ENCODE peak calls at places on chromosomes 6 and 20, in five cellular contexts. P is fibroblast of lung, X is neural progenitor cell, T is mammary epithelial cell, K is GM12878. B is an unnamed sample.

GRCh38 chr6:44650947-44651346 is 263.4 kb downstream of the CDC5L start:
- DNase-seq in P (no peak), X (no peak), T (peak), K (no peak), B (no peak)

GRCh38 chr6:158086054-158086705 is 81.9 kb downstream of the SERAC1 start:
- DNase-seq in P (peak), X (no peak), T (no peak), K (no peak), B (no peak)

GRCh38 chr6:36290668-36291620 is 21.1 kb downstream of the PNPLA1 start:
- DNase-seq in P (peak), X (no peak), T (peak), K (no peak), B (peak)

GRCh38 chr6:43575105-43575771 is 600 bp downstream of the XPO5 start:
- DNase-seq in P (peak), X (peak), T (no peak), K (no peak), B (no peak)

GRCh38 chr6:47476794-47477496 is 644 bp upstream of the CD2AP start:
- DNase-seq in P (peak), X (no peak), T (no peak), K (no peak), B (no peak)

GRCh38 chr6:137775720-137776119 is 91.3 kb upstream of the TNFAIP3 start:
- DNase-seq in P (no peak), X (no peak), T (no peak), K (no peak), B (no peak)

GRCh38 chr6:125747589-125748533 is 1.6 kb upstream of the HEY2 start:
- DNase-seq in P (no peak), X (peak), T (peak), K (no peak), B (no peak)

GRCh38 chr6:126040826-126041225 is 54.5 kb downstream of the TRMT11 start:
- DNase-seq in P (peak), X (no peak), T (peak), K (no peak), B (peak)

GRCh38 chr6:91023529-91023928 is 436.7 kb upstream of the MAP3K7 start:
- DNase-seq in P (no peak), X (no peak), T (no peak), K (no peak), B (no peak)

GRCh38 chr20:53652090-53652858 is 58.6 kb upstream of the ZNF217 start:
- DNase-seq in P (peak), X (no peak), T (no peak), K (peak), B (peak)

GRCh38 chr6:113122060-113122459 is 735.1 kb upstream of the MARCKS start:
- DNase-seq in P (peak), X (peak), T (peak), K (no peak), B (peak)

GRCh38 chr20:30485331-30486102 is 771.9 kb upstream of the DEFB115 start:
- DNase-seq in P (no peak), X (no peak), T (no peak), K (no peak), B (no peak)

GRCh38 chr6:139442188-139442625 is 67.8 kb upstream of the CITED2 start:
- DNase-seq in P (no peak), X (no peak), T (no peak), K (no peak), B (peak)

GRCh38 chr6:121260651-121261102 is 73.6 kb downstream of the TBC1D32 start:
- DNase-seq in P (peak), X (no peak), T (peak), K (no peak), B (no peak)

GRCh38 chr20:11432407-11432806 is 485.3 kb upstream of the BTBD3 start:
- DNase-seq in P (peak), X (no peak), T (peak), K (no peak), B (no peak)

GRCh38 chr6:121413831-121414368 is 21.5 kb upstream of the GJA1 start:
- DNase-seq in P (peak), X (no peak), T (no peak), K (no peak), B (no peak)

GRCh38 chr6:12203001-12203400 is 87.2 kb upstream of the EDN1 start:
- DNase-seq in P (peak), X (peak), T (no peak), K (no peak), B (no peak)

GRCh38 chr20:35947489-35947888 is 6.8 kb downstream of the SCAND1 start:
- DNase-seq in P (peak), X (peak), T (peak), K (no peak), B (no peak)

GRCh38 chr6:137099689-137100398 is 55.1 kb upstream of the IL20RA start:
- DNase-seq in P (no peak), X (no peak), T (no peak), K (no peak), B (no peak)

GRCh38 chr20:63844384-63845025 is 13.4 kb upstream of the ZBTB46 start:
- DNase-seq in P (no peak), X (no peak), T (no peak), K (no peak), B (no peak)

GRCh38 chr6:138590796-138591709 is 91.8 kb upstream of the NHSL1 start:
- DNase-seq in P (peak), X (peak), T (peak), K (peak), B (peak)

GRCh38 chr6:684831-685636 is 7.9 kb downstream of the EXOC2 start:
- DNase-seq in P (peak), X (no peak), T (peak), K (peak), B (no peak)

GRCh38 chr6:36028088-36028886 is 679 bp downstream of the MAPK14 start:
- DNase-seq in P (peak), X (no peak), T (peak), K (no peak), B (peak)

GRCh38 chr6:147003186-147003585 is 201.0 kb upstream of the STXBP5 start:
- DNase-seq in P (no peak), X (no peak), T (no peak), K (no peak), B (no peak)

GRCh38 chr20:23128461-23129125 is 42.5 kb upstream of the CD93 start:
- DNase-seq in P (no peak), X (no peak), T (no peak), K (no peak), B (no peak)

DNA sequence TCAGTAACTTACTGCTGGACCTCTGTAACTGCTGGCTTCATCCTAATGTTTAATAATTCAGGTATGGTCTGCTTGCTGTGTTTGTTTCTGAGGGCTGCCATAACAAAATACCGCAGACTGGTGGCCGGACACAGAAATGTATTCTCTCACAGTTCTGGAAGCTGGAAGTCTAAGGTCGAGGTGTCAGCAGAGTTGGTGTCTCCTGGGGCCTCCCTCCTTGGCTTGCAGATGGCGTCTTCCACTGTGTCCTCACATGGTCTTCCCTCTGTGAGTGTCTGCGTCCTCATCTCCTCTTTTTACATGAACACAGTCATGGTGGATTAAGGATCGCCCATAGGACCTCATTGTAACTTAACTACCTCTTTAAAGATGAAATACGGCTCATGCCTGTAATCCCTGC is 389.7 kb upstream of the JARID2 start:
- DNase-seq in P (no peak), X (no peak), T (no peak), K (no peak), B (no peak)
- TF ChIP-seq EZH2 in P (no peak), X (no peak), T (no peak), K (no peak), B (no peak)

GRCh38 chr6:15401769-15402250 is 155.9 kb downstream of the JARID2 start:
- DNase-seq in P (no peak), X (no peak), T (no peak), K (no peak), B (peak)
- TF ChIP-seq EZH2 in P (no peak), X (no peak), T (no peak), K (no peak), B (no peak)

DNA sequence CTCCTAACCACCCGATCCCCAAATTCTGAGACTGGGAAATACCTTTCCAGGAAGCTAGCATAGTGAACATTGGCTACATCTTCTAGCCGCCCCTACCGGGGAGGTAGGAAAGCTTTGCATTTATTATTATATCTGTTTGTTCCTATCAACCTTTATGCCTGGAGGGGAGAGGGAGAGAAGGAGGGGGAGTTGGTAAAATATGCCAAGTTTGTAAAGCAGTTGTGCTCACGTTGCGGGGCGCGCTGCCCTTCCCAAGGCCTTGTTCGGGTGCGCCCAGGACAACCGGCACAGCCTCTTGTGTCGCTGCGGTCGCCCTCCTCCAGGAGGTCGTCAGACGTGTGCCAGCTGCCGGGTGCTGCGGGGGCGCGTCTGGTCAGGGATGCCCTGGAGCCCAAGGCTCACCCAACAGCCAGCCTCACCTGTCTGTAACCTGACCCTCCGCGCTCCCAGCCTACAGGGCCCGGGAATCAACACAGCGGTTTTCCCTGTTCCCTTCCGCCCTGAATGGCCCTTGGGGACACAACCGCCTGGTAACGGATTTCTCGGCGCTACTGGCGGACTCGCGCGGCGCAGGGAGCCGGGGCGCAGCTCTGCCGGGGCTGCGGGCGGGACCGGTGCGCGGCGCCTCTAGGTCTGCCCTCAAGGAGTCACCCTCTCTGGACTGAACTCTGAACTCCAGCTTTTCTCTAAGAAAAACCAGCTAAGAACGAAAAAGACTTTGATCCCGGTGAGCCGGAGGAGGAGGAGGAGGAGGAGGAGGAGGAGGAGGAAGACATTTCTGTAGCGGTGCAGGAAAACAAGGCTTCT is 1.1 kb upstream of the OVOL2 start:
- DNase-seq in P (no peak), X (peak), T (peak), K (no peak), B (peak)
- TF ChIP-seq EZH2 in P (peak), X (peak), T (no peak), K (no peak), B (no peak)

DNA sequence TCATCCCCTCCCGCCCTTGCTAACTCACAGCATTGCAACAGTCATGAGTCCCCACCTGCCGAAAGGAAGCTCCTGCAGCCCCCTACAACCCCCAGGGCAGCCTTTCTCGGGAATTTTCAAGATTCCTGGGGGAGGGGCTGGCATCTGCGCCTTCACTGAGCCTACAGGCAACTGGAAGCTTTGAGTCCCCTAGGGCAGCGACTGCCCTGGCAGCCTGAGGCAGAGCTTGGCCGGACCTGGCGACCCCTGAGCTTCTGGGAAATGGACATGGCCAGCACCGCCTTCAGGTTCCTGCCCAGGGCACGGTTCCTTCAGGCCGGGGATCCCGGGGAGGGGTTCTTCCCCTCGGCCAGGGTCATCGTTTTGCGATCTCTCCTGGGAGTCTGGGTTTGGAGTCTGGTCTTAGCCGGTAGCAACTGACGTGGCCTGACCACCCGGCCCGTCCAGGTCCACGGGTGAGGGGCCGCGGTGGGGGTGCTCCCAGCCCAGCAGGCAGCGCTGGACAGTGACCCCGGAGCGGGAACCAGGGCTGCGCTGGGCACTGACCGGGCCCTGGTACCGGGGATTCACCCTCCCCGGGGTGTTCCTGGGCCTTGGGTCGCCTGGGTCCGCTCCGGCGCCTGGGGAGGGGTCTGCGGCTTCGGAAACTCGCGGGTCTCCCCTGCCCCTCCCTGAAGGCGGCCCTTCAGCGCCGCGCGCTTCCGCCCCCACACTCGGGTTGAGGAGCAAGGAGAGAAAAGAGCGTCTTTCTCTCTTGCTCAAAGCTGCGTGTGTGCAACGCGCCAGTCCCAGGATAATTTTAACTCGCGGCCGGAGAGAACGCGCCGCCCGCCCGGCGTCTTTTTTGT is 595 bp upstream of the COL9A3 start:
- DNase-seq in P (no peak), X (peak), T (no peak), K (no peak), B (no peak)
- TF ChIP-seq EZH2 in P (peak), X (peak), T (no peak), K (peak), B (no peak)

GRCh38 chr6:150183966-150184365 is 41.1 kb downstream of the PPP1R14C start:
- DNase-seq in P (no peak), X (no peak), T (no peak), K (no peak), B (no peak)
- TF ChIP-seq EZH2 in P (no peak), X (no peak), T (no peak), K (no peak), B (no peak)

DNA sequence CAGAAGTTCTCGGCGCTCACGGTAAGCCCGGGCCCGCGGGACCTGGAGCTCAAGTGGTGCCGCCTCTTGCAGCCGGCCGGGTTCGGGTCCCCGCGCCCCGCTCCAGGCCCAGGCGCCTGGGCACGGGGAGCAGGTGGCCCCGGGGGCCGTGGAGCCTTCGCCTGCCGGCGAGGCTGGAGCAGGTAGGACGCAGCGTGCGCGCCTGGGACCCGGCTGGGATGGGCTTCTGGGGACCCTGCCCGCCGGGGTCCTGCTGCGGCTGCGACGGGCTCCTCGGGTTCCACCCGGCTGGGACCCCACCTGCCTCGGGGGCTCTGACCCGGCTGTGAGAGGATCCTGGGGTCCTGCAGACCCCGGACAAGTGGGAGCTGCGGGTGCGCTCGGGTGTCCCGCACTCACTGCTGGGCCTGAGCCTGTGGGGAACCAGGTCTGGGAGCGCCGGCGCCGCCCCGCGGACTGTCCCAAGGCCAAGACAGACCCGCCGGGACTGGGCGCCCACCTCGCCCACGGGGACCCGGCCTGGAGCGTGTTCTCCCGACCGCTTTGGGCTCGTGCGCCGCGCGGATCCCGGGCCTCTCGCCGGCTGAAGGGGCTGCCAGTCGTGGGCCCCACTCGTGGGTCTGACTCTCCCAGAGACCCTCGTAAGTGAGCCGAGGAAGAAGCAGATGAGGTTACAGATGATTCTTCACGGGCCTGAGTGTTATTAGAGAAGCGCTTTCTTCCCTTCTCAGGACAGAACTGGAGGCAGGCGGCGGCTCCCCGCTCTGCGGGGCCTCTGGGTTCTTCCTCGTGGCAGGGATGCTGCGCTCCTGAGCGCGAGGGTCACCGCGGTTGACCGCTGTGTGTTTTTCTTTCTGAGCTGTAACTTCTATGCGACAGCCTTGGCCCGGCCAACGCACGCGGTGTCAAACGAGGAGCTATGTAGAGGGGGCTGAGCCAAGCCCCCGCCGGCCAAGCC is 729 bp downstream of the SMOC2 start:
- DNase-seq in P (no peak), X (peak), T (no peak), K (no peak), B (no peak)
- TF ChIP-seq EZH2 in P (no peak), X (peak), T (no peak), K (no peak), B (no peak)

DNA sequence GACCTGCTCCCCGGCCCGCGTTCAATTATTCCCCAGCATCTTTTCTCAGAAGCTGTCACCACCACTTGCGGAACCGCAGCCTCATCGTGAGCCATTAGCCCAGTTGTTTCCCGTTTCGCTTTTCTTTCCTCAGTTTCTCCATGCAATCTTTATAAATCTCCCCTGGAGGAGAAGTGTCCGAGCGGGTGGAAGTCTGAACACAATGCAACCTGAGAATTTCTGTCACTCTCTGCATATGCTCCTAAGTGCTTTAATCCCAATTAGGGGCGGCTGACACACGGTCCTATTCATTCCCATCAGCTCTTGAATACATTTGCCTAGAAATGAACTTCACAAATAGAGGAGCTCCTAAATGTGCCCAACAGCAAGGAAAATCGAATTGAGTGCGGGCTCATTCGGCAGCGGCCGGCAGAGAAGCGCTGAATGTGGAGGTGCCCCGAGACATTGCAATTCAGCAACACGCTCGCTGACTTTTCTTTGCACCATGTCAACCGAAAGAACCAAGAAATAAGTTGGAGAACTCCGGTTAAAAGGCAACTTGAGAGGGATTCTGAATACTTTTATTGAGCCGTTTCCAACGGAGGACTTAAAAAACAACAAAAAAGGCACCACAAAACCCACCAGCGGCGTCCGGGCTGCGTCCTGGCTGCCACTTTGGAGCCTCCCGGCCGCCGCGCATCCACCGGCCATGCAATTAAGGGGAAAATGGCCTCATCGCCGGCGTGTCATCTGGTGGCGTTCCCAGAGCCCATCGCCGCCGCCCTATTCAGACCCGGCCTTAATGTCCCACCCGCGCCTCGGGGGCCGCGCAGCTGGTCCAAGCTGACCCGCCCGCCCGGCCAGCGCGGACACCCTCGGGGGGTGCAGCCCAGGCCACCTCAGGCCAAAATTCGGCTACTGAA is 3.9 kb upstream of the PRDM13 start:
- DNase-seq in P (no peak), X (peak), T (no peak), K (no peak), B (no peak)
- TF ChIP-seq EZH2 in P (no peak), X (peak), T (peak), K (peak), B (no peak)

DNA sequence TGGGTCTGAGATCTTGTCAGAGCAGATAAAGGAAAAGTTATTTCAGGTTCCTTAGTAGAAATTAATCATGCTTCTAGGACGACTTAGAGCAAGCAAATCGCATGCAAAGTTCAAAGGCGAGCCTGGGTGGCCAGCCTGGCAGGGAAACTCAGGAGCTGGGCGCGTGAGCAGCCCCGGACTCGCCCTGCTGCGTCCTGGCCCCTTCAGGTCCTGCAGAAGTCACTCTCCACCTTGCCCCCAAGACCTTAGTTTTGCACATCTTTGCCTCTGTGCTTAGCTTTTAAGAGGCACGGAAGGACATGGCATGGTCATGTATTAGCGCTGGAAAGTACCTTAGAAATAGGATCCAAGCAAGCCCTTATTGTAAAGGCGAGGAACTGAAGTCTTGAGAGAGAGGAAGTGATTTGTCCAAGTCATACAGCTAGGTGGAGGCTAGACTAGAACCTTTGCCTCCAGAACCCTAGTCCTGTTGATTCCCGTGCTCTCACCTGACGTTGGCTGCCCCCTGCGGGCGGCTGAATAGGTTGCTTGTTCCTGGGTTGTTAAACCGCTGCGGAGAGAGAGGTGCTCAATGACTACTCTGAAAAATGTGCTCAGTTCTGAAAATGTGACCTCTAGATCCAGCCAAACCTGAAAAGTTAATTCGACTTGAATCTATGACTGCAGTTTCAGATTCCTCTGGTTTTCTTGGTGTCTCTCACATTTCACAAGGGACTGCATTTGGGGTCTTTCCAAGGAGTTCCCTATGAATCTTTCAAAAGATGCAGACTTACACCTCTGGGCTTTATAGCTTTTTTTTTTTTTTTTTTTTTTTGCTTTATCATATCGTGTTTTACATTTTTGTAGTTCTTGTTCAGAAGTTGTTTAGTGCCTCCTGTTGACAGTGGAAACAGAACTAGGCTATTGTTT is 2.7 kb downstream of the MYB start:
- DNase-seq in P (peak), X (peak), T (peak), K (no peak), B (peak)
- TF ChIP-seq EZH2 in P (peak), X (no peak), T (peak), K (no peak), B (no peak)